ENCODE peak calls at places on chromosome X, in seven cellular contexts. N is endodermal cell; Z is GM23248; I is aorta; V is psoas muscle; X is cardiac fibroblast; H is stimulated activated CD4-positive, alpha-beta T cell treated with anti-CD3 and anti-CD28 coated beads, Interleukin-4, amount 100 ng/mL, for 4 hours. D is an unnamed sample.

GRCh38 chrX:21481761-21482160 is 107.5 kb downstream of the CNKSR2 start:
- DNase-seq in N (no peak), Z (no peak), I (no peak), V (no peak), X (no peak), H (no peak), D (no peak)

GRCh38 chrX:265502-265901 is 15.7 kb upstream of the PLCXD1 start:
- DNase-seq in N (no peak), Z (no peak), I (no peak), V (no peak), X (no peak), H (no peak), D (no peak)

GRCh38 chrX:155747520-155747919 is 133.6 kb upstream of the VAMP7 start:
- DNase-seq in N (no peak), Z (peak; percentile 8), I (no peak), V (peak; percentile 46), X (peak; percentile 22), H (no peak), D (no peak)

GRCh38 chrX:101708180-101708579 is 48.5 kb upstream of the ARMCX2 start:
- DNase-seq in N (no peak), Z (peak; percentile 38), I (no peak), V (no peak), X (peak; percentile 3), H (no peak), D (no peak)

GRCh38 chrX:48737213-48737938 is 24.2 kb upstream of the GLOD5 start:
- DNase-seq in N (peak; percentile 94), Z (peak; percentile 96), I (peak; percentile 94), V (peak; percentile 96), X (peak; percentile 98), H (peak; percentile 73), D (peak; percentile 94)

GRCh38 chrX:4579480-4579879 is 866.0 kb upstream of the PRKX start:
- DNase-seq in N (no peak), Z (no peak), I (no peak), V (no peak), X (no peak), H (no peak), D (no peak)

GRCh38 chrX:116010939-116011338 is 159.6 kb upstream of the AGTR2 start:
- DNase-seq in N (no peak), Z (no peak), I (no peak), V (no peak), X (no peak), H (no peak), D (no peak)

GRCh38 chrX:154369453-154370299 is 4.8 kb downstream of the FLNA start:
- DNase-seq in N (peak; percentile 88), Z (peak; percentile 89), I (peak; percentile 91), V (peak; percentile 81), X (peak; percentile 95), H (peak; percentile 61), D (peak; percentile 90)

GRCh38 chrX:37697169-37697760 is 11.7 kb downstream of the XK start:
- DNase-seq in N (no peak), Z (no peak), I (no peak), V (no peak), X (peak; percentile 17), H (no peak), D (no peak)

GRCh38 chrX:124358796-124359386 is 12.5 kb downstream of the SH2D1A start:
- DNase-seq in N (no peak), Z (no peak), I (no peak), V (no peak), X (no peak), H (no peak), D (no peak)